ENCODE peak calls at places on chromosomes 4 and X, in five cellular contexts. S is HFF-Myc, D is amniotic stem cell, E is H9, Q is A549. R is an unnamed sample.
A peak's percentile ranks its signal among the peaks of the same experiment; 100 is the strongest.

GRCh38 chr4:82509029-82509428 is 52.8 kb downstream of the TMEM150C start:
- DNase-seq in S (peak; percentile 15), D (no peak), E (no peak), Q (no peak), R (no peak)

GRCh38 chr4:24416293-24416692 is 168.1 kb downstream of the DHX15 start:
- DNase-seq in S (no peak), D (no peak), E (no peak), Q (no peak), R (no peak)

GRCh38 chr4:126071346-126072333 is 756.9 kb downstream of the FAT4 start:
- DNase-seq in S (peak; percentile 71), D (peak; percentile 12), E (no peak), Q (no peak), R (peak; percentile 10)

GRCh38 chr4:133668061-133668851 is 519.2 kb downstream of the PCDH10 start:
- DNase-seq in S (no peak), D (no peak), E (peak; percentile 33), Q (no peak), R (no peak)

GRCh38 chr4:8179074-8179473 is 20.0 kb upstream of the SH3TC1 start:
- DNase-seq in S (no peak), D (no peak), E (no peak), Q (no peak), R (no peak)

GRCh38 chr4:55077577-55077976 is 47.8 kb downstream of the KDR start:
- DNase-seq in S (no peak), D (no peak), E (no peak), Q (no peak), R (no peak)

GRCh38 chrX:35340451-35340850 is 397.9 kb downstream of the FAM47B start:
- DNase-seq in S (no peak), D (no peak), E (no peak), Q (no peak), R (no peak)

GRCh38 chr4:173802714-173803022 is 272.6 kb upstream of the HAND2 start:
- DNase-seq in S (no peak), D (no peak), E (no peak), Q (no peak), R (no peak)

GRCh38 chrX:25072247-25072646 is 56.5 kb upstream of the ARX start:
- DNase-seq in S (no peak), D (no peak), E (no peak), Q (no peak), R (no peak)

R was measured in AG04449.